ENCODE peak calls at places on chromosomes 16 and 17, in nine cellular contexts. W is ACHN; Z is type B pancreatic cell; Q is MCF 10A; L is tibial nerve; R is smooth muscle cell of the brain vasculature; O is occipital lobe; U is activated effector memory CD4-positive, alpha-beta T cell treated with anti-CD3 and anti-CD28 coated beads, Interleukin-2, amount 50 U/mL, for 16 hours; D is stimulated activated CD4-positive, alpha-beta T cell treated with anti-CD3 and anti-CD28 coated beads, Interleukin-12 subunit alpha, Interleukin-12 subunit beta, amount 100 ng/mL, for 4 hours. P is an unnamed sample.

GRCh38 chr16:22369221-22369811 is 5.1 kb downstream of the CDR2 start:
- DNase-seq in W (peak; percentile 49), Z (no peak), Q (peak; percentile 30), L (no peak), R (no peak), O (no peak), U (no peak), D (no peak), P (no peak)

GRCh38 chr17:44960654-44961053 is 7.4 kb downstream of the C1QL1 start:
- DNase-seq in W (no peak), Z (no peak), Q (peak; percentile 50), L (no peak), R (no peak), O (no peak), U (no peak), D (no peak), P (no peak)

GRCh38 chr17:27778193-27778592 is 22.1 kb downstream of the NOS2 start:
- DNase-seq in W (peak; percentile 41), Z (no peak), Q (peak; percentile 41), L (no peak), R (no peak), O (no peak), U (no peak), D (no peak), P (no peak)

GRCh38 chr17:80811181-80812105 is 180.2 kb upstream of the CHMP6 start:
- DNase-seq in W (no peak), Z (no peak), Q (no peak), L (peak; percentile 5), R (no peak), O (no peak), U (peak; percentile 69), D (no peak), P (peak; percentile 47)

GRCh38 chr17:2192367-2193028 is 111.1 kb downstream of the SMG6 start:
- DNase-seq in W (peak; percentile 94), Z (no peak), Q (peak; percentile 68), L (no peak), R (peak; percentile 59), O (no peak), U (peak; percentile 77), D (peak; percentile 24), P (no peak)

GRCh38 chr16:1080801-1081733 is 8.5 kb downstream of the SSTR5 start:
- DNase-seq in W (no peak), Z (no peak), Q (no peak), L (no peak), R (no peak), O (no peak), U (no peak), D (no peak), P (no peak)

GRCh38 chr17:73474370-73474988 is 162.7 kb upstream of the CDC42EP4 start:
- DNase-seq in W (peak; percentile 39), Z (no peak), Q (peak; percentile 71), L (peak; percentile 21), R (peak; percentile 24), O (no peak), U (no peak), D (peak; percentile 2), P (no peak)

GRCh38 chr17:68450391-68450790 is 6.9 kb downstream of the WIPI1 start:
- DNase-seq in W (no peak), Z (no peak), Q (no peak), L (no peak), R (no peak), O (no peak), U (no peak), D (no peak), P (no peak)

GRCh38 chr17:48543854-48544355 is 1.0 kb downstream of the HOXB2 start:
- DNase-seq in W (no peak), Z (no peak), Q (peak; percentile 25), L (no peak), R (no peak), O (no peak), U (peak; percentile 80), D (peak; percentile 55), P (no peak)

GRCh38 chr16:67155305-67156145 is 4.2 kb downstream of the TRADD start:
- DNase-seq in W (no peak), Z (peak; percentile 94), Q (peak; percentile 59), L (peak; percentile 60), R (no peak), O (peak; percentile 69), U (peak; percentile 93), D (peak; percentile 79), P (no peak)

GRCh38 chr17:5391678-5392077 is 27.8 kb downstream of the NUP88 start:
- DNase-seq in W (no peak), Z (no peak), Q (no peak), L (no peak), R (no peak), O (no peak), U (no peak), D (no peak), P (no peak)

GRCh38 chr16:80174416-80174815 is 366.4 kb upstream of the DYNLRB2 start:
- DNase-seq in W (peak; percentile 64), Z (no peak), Q (peak; percentile 58), L (no peak), R (no peak), O (no peak), U (no peak), D (no peak), P (no peak)

GRCh38 chr16:87608400-87608985 is 6.2 kb downstream of the JPH3 start:
- DNase-seq in W (peak; percentile 76), Z (peak; percentile 84), Q (peak; percentile 72), L (peak; percentile 29), R (no peak), O (no peak), U (no peak), D (peak; percentile 49), P (no peak)

P was measured in mesenteric fat pad.